ENCODE peak calls at places on chromosomes 7 and 10, in six cellular contexts. R is iris pigment epithelial cell, E is GM03348, P is uterus, X is NCI-H774, S is cardiac muscle cell. C is an unnamed sample.
A peak's percentile ranks its signal among the peaks of the same experiment; 100 is the strongest.

GRCh38 chr7:150974468-150975391 is 3.4 kb downstream of the KCNH2 start:
- DNase-seq in X (peak; percentile 62), R (no peak), P (peak; percentile 78), E (peak; percentile 42), S (peak; percentile 80), C (no peak)

GRCh38 chr10:46556515-46557318 is at the start of gene GPRIN2:
- DNase-seq in X (no peak), E (no peak), R (no peak), S (peak; percentile 47), P (no peak), C (no peak)

GRCh38 chr7:135552148-135552547 is 5.6 kb upstream of the NUP205 start:
- DNase-seq in X (no peak), E (no peak), P (no peak), S (no peak), R (no peak), C (no peak)

GRCh38 chr10:86263907-86264306 is 102.7 kb downstream of the GRID1 start:
- DNase-seq in R (no peak), X (no peak), P (peak; percentile 1), S (no peak), E (no peak), C (no peak)

GRCh38 chr7:151461942-151462230 is 21.9 kb upstream of the CRYGN start:
- DNase-seq in E (no peak), X (peak; percentile 21), P (no peak), R (no peak), S (no peak), C (no peak)

GRCh38 chr7:118590107-118590506 is 365.6 kb downstream of the ANKRD7 start:
- DNase-seq in P (no peak), R (no peak), S (peak; percentile 7), X (no peak), E (no peak), C (no peak)

GRCh38 chr7:44136731-44137130 is 4.4 kb downstream of the MYL7 start:
- DNase-seq in P (no peak), S (no peak), X (no peak), R (no peak), E (peak; percentile 44), C (no peak)

GRCh38 chr7:121689749-121690148 is 183.2 kb upstream of the PTPRZ1 start:
- DNase-seq in E (no peak), S (no peak), X (no peak), P (no peak), R (no peak), C (no peak)

GRCh38 chr10:32210306-32211045 is 136.5 kb downstream of the EPC1 start:
- DNase-seq in S (peak; percentile 38), R (peak; percentile 56), E (peak; percentile 76), P (no peak), X (no peak), C (no peak)

GRCh38 chr7:5215313-5215712 is 25.3 kb downstream of the WIPI2 start:
- DNase-seq in P (no peak), E (no peak), X (no peak), R (no peak), S (no peak), C (no peak)

GRCh38 chr7:80467069-80467468 is 44.8 kb downstream of the GNAT3 start:
- DNase-seq in R (peak; percentile 75), S (peak; percentile 49), X (no peak), P (no peak), E (no peak), C (no peak)

GRCh38 chr10:75407716-75408511 is 6.3 kb upstream of the ZNF503 start:
- DNase-seq in R (peak; percentile 52), P (peak; percentile 76), X (no peak), E (peak; percentile 57), S (peak; percentile 66), C (no peak)

GRCh38 chr10:19817251-19818046 is 1.2 kb downstream of the PLXDC2 start:
- DNase-seq in X (no peak), S (peak; percentile 47), E (peak; percentile 13), P (peak; percentile 36), R (no peak), C (no peak)

C was measured in NCI-H1436 treated with DMSO at 0.1 percent for 48 hours.